ENCODE peak calls at places on chromosomes 2 and 18, in ten cellular contexts. C is left ventricle myocardium superior; M is T1000; L is central memory CD8-positive, alpha-beta T cell; F is psoas muscle; D is choroid plexus epithelial cell; V is iPS-NIHi11; S is activated CD8-positive, alpha-beta memory T cell treated with anti-CD3 and anti-CD28 coated beads for 1 hour; P is A549; Y is adrenal gland. E is an unnamed sample.

GRCh38 chr2:188978291-188979081 is 4.3 kb downstream of the COL3A1 start:
- DNase-seq in F (no peak), L (no peak), V (peak), P (peak), S (no peak), D (peak), C (no peak), M (peak), Y (no peak), E (no peak)

GRCh38 chr2:39593439-39594393 is 72.0 kb upstream of the TMEM178A start:
- DNase-seq in M (no peak), L (no peak), D (peak), V (peak), Y (peak), S (no peak), P (peak), F (no peak), C (no peak), E (no peak)

GRCh38 chr18:57353137-57353939 is 981 bp downstream of the ST8SIA3 start:
- DNase-seq in Y (peak), P (no peak), F (no peak), D (no peak), V (peak), S (no peak), L (no peak), C (no peak), M (no peak), E (no peak)

GRCh38 chr2:120845281-120845680 is 109.6 kb downstream of the GLI2 start:
- DNase-seq in L (no peak), V (no peak), D (no peak), Y (no peak), P (no peak), F (peak), C (peak), S (no peak), M (no peak), E (peak)

GRCh38 chr18:54250846-54251251 is 18.5 kb upstream of the POLI start:
- DNase-seq in V (no peak), M (no peak), F (no peak), Y (no peak), D (no peak), P (no peak), C (no peak), S (no peak), L (no peak), E (no peak)

GRCh38 chr2:168156661-168157060 is 90.7 kb downstream of the STK39 start:
- DNase-seq in D (peak), L (no peak), V (no peak), M (peak), P (peak), F (no peak), C (peak), S (no peak), Y (no peak), E (peak)

GRCh38 chr2:239118675-239119211 is 270.9 kb downstream of the TWIST2 start:
- DNase-seq in D (no peak), M (no peak), F (no peak), S (no peak), Y (no peak), C (no peak), L (no peak), V (no peak), P (no peak), E (no peak)

GRCh38 chr2:42781204-42781603 is 11.2 kb downstream of the HAAO start:
- DNase-seq in C (no peak), M (no peak), S (no peak), F (no peak), D (no peak), V (no peak), P (no peak), L (no peak), Y (no peak), E (no peak)

GRCh38 chr2:189233527-189233926 is 54.0 kb upstream of the COL5A2 start:
- DNase-seq in V (no peak), D (no peak), M (no peak), F (no peak), L (no peak), S (no peak), Y (no peak), C (no peak), P (no peak), E (no peak)

GRCh38 chr2:46389417-46389916 is 89.9 kb upstream of the TMEM247 start:
- DNase-seq in L (no peak), S (no peak), D (peak), Y (no peak), V (no peak), F (no peak), M (no peak), C (peak), P (no peak), E (peak)

GRCh38 chr2:215982465-215982875 is 30.9 kb downstream of the MREG start:
- DNase-seq in P (peak), D (no peak), C (no peak), L (no peak), F (no peak), M (no peak), V (no peak), S (no peak), Y (no peak), E (no peak)

GRCh38 chr2:179602452-179602851 is 259.0 kb downstream of the ZNF385B start:
- DNase-seq in F (no peak), D (no peak), V (no peak), M (no peak), S (no peak), P (no peak), L (no peak), C (no peak), Y (no peak), E (no peak)

GRCh38 chr2:235026649-235027557 is 75.1 kb downstream of the SH3BP4 start:
- DNase-seq in P (peak), S (no peak), C (peak), D (peak), V (peak), L (no peak), Y (peak), M (peak), F (peak), E (peak)

GRCh38 chr2:38174646-38175096 is 98.7 kb upstream of the CYP1B1 start:
- DNase-seq in Y (no peak), V (no peak), F (no peak), L (no peak), P (no peak), C (no peak), M (no peak), S (no peak), D (peak), E (no peak)